ENCODE peak calls at places on chromosome 6, in eight cellular contexts. W, C, D, N, A, Z, H and K are unnamed samples.
A peak's percentile ranks its signal among the peaks of the same experiment; 100 is the strongest.

GRCh38 chr6:72788188-72788587 is 166.3 kb downstream of the KCNQ5 start:
- DNase-seq in W (no peak), C (no peak), D (no peak), N (peak; percentile 64), A (peak; percentile 85), Z (no peak), H (no peak), K (peak; percentile 67)

GRCh38 chr6:89734526-89734925 is 85.1 kb downstream of the MDN1 start:
- DNase-seq in W (no peak), C (no peak), D (no peak), N (no peak), A (peak; percentile 18), Z (no peak), H (no peak), K (no peak)

GRCh38 chr6:455006-455585 is 63.5 kb downstream of the IRF4 start:
- DNase-seq in W (no peak), C (no peak), D (no peak), N (no peak), A (peak; percentile 12), Z (no peak), H (no peak), K (no peak)

GRCh38 chr6:152004036-152004566 is 196.6 kb downstream of the ESR1 start:
- DNase-seq in W (no peak), C (no peak), D (no peak), N (no peak), A (no peak), Z (no peak), H (no peak), K (no peak)

GRCh38 chr6:127514396-127515227 is 4.5 kb downstream of the MTCL3 start:
- DNase-seq in W (peak; percentile 86), C (no peak), D (no peak), N (no peak), A (peak; percentile 48), Z (no peak), H (peak; percentile 23), K (no peak)

GRCh38 chr6:6686748-6687601 is 98.5 kb downstream of the LY86 start:
- DNase-seq in W (peak; percentile 98), C (peak; percentile 91), D (peak; percentile 99), N (peak; percentile 92), A (no peak), Z (peak; percentile 69), H (peak; percentile 99), K (peak; percentile 60)

GRCh38 chr6:144059139-144059538 is 36.2 kb downstream of the SF3B5 start:
- DNase-seq in W (no peak), C (no peak), D (no peak), N (no peak), A (no peak), Z (no peak), H (no peak), K (no peak)

GRCh38 chr6:135568366-135568765 is 70.8 kb upstream of the AHI1 start:
- DNase-seq in W (no peak), C (no peak), D (peak; percentile 34), N (no peak), A (peak; percentile 95), Z (peak; percentile 7), H (no peak), K (no peak)

GRCh38 chr6:166660157-166660686 is 33.2 kb upstream of the RPS6KA2 start:
- DNase-seq in W (no peak), C (no peak), D (no peak), N (no peak), A (no peak), Z (peak; percentile 39), H (no peak), K (no peak)

GRCh38 chr6:2503816-2504494 is 246.8 kb downstream of the MYLK4 start:
- DNase-seq in W (no peak), C (no peak), D (no peak), N (peak; percentile 78), A (peak; percentile 53), Z (no peak), H (no peak), K (no peak)

GRCh38 chr6:2858678-2859324 is 17.1 kb upstream of the SERPINB1 start:
- DNase-seq in W (no peak), C (no peak), D (no peak), N (no peak), A (no peak), Z (no peak), H (no peak), K (no peak)

GRCh38 chr6:12637960-12638641 is 78.5 kb upstream of the PHACTR1 start:
- DNase-seq in W (peak; percentile 89), C (no peak), D (peak; percentile 60), N (peak; percentile 63), A (peak; percentile 31), Z (peak; percentile 11), H (peak; percentile 34), K (peak; percentile 5)

GRCh38 chr6:154962751-154963150 is 32.4 kb upstream of the TIAM2 start:
- DNase-seq in W (no peak), C (no peak), D (no peak), N (peak; percentile 37), A (peak; percentile 89), Z (no peak), H (peak; percentile 22), K (peak; percentile 33)

GRCh38 chr6:114989279-114989964 is 646.6 kb upstream of the HS3ST5 start:
- DNase-seq in W (no peak), C (no peak), D (no peak), N (no peak), A (no peak), Z (no peak), H (no peak), K (no peak)

GRCh38 chr6:32427218-32427617 is 12.5 kb upstream of the HLA-DRA start:
- DNase-seq in W (no peak), C (no peak), D (no peak), N (no peak), A (no peak), Z (no peak), H (no peak), K (no peak)

GRCh38 chr6:93424303-93425064 is 5.1 kb upstream of the EPHA7 start:
- DNase-seq in W (peak; percentile 68), C (no peak), D (no peak), N (no peak), A (no peak), Z (no peak), H (no peak), K (no peak)

GRCh38 chr6:37576336-37576737 is 76.6 kb upstream of the CCDC167 start:
- DNase-seq in W (no peak), C (no peak), D (no peak), N (peak; percentile 88), A (peak; percentile 88), Z (no peak), H (no peak), K (peak; percentile 66)

GRCh38 chr6:109252261-109253041 is 129.8 kb downstream of the CD164 start:
- DNase-seq in W (no peak), C (no peak), D (no peak), N (peak; percentile 49), A (no peak), Z (peak; percentile 63), H (no peak), K (no peak)

GRCh38 chr6:80508885-80509630 is 402.6 kb downstream of the BCKDHB start:
- DNase-seq in W (no peak), C (no peak), D (no peak), N (no peak), A (peak; percentile 31), Z (no peak), H (no peak), K (peak; percentile 40)
- H3K27ac ChIP-seq in W (no peak overlapping the region), C (no peak overlapping the region), D (no peak overlapping the region), N (no peak overlapping the region), A (no peak overlapping the region), Z (no peak overlapping the region), H (no peak overlapping the region), K (no peak overlapping the region)

DNA sequence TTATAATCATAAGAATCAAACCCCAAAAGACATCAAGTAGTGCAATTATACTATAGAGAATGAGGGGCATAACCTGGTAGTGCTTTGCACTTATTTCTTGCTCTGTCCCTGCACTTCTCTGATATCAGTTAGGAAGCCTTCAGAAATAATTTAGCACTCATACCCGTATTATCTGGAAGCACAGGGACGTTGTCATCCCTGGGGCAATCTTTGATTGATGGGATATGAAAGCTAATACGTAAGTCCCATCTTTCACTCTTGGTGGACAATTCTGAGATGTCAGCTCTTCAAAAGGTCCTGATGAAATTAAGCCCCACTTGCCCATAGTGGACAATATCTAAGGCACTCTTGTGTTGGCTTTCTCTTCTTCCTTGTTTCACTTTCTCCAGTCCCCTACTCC is 144.9 kb downstream of the HACE1 start:
- DNase-seq in W (no peak), C (no peak), D (no peak), N (no peak), A (no peak), Z (no peak), H (no peak), K (no peak)
- H3K27ac ChIP-seq in W (no peak overlapping the region), C (no peak overlapping the region), D (no peak overlapping the region), N (no peak overlapping the region), A (no peak overlapping the region), Z (no peak overlapping the region), H (no peak overlapping the region), K (no peak overlapping the region)

GRCh38 chr6:131816869-131817268 is 9.0 kb downstream of the ENPP1 start:
- DNase-seq in W (no peak), C (no peak), D (no peak), N (no peak), A (no peak), Z (no peak), H (no peak), K (no peak)

GRCh38 chr6:131823276-131823902 is 15.6 kb downstream of the ENPP1 start:
- DNase-seq in W (no peak), C (no peak), D (no peak), N (no peak), A (peak; percentile 23), Z (no peak), H (no peak), K (no peak)

GRCh38 chr6:131822119-131822518 is 14.3 kb downstream of the ENPP1 start:
- DNase-seq in W (no peak), C (no peak), D (no peak), N (no peak), A (no peak), Z (no peak), H (no peak), K (no peak)

GRCh38 chr6:131821408-131821807 is 13.6 kb downstream of the ENPP1 start:
- DNase-seq in W (no peak), C (no peak), D (no peak), N (no peak), A (no peak), Z (no peak), H (no peak), K (no peak)

GRCh38 chr6:131819507-131820228 is 11.8 kb downstream of the ENPP1 start:
- DNase-seq in W (no peak), C (no peak), D (no peak), N (no peak), A (peak; percentile 94), Z (no peak), H (no peak), K (no peak)
- H3K27ac ChIP-seq in W (no peak overlapping the region), C (no peak overlapping the region), D (no peak overlapping the region), N (no peak overlapping the region), A (no peak overlapping the region), Z (no peak overlapping the region), H (no peak overlapping the region), K (no peak overlapping the region)

DNA sequence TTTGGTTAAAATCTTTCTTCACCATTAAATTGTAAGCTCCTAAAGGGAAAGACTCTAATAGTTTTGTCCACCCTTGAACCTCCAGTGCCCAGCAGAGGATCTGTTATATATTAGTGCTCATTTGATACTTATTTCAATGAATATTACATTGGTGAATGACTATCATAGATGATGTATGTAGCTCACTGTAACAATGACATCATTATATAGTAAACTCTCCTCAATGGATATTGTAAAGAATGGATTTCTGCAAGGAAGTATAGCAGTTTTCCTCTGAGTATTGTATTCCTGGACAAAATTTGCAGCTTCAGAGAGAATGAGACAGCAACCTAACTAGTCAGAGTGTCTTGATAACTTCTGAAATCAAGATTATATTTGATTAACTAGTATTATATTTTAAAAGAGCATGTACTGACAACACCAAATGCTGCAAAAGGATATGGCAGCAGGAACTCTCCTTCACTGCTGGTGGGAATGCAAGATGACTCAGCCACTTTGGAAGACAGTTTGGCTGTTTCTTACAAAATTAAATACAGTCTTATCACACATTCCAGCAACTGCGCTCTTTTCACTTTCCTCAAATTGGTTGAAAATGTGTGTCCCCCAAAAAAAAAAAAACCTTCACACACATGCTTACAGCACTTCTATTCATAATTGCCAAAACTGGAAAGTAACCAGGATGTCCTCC is 189.8 kb upstream of the OPRM1 start:
- DNase-seq in W (no peak), C (no peak), D (no peak), N (no peak), A (no peak), Z (no peak), H (no peak), K (no peak)
- H3K27ac ChIP-seq in W (no peak overlapping the region), C (no peak overlapping the region), D (no peak overlapping the region), N (no peak overlapping the region), A (no peak overlapping the region), Z (no peak overlapping the region), H (no peak overlapping the region), K (no peak overlapping the region)